ENCODE peak calls at places on chromosomes 2 and 18, in ten cellular contexts. T is BJ, I is GM12878, P is neural progenitor cell, V is kidney epithelial cell, A is right lobe of liver, F is sigmoid colon, S is SK-N-SH, N is lower leg skin, H is adrenal gland. D is an unnamed sample.
A peak's percentile ranks its signal among the peaks of the same experiment; 100 is the strongest.

GRCh38 chr2:107776333-107776732 is 50.4 kb upstream of the RGPD4 start:
- DNase-seq in T (no peak), I (no peak), P (no peak), V (no peak), A (no peak), F (no peak), S (no peak), N (no peak), H (no peak), D (no peak)

GRCh38 chr2:45731146-45731545 is 79.7 kb downstream of the PRKCE start:
- DNase-seq in T (no peak), I (no peak), P (no peak), V (no peak), A (no peak), F (no peak), S (no peak), N (no peak), H (no peak), D (no peak)

GRCh38 chr2:190636362-190636761 is 12.5 kb upstream of the NAB1 start:
- DNase-seq in T (no peak), I (no peak), P (no peak), V (no peak), A (no peak), F (no peak), S (no peak), N (no peak), H (no peak), D (no peak)

GRCh38 chr2:187078297-187078696 is 229.3 kb upstream of the ZSWIM2 start:
- DNase-seq in T (no peak), I (no peak), P (no peak), V (no peak), A (no peak), F (no peak), S (no peak), N (no peak), H (peak; percentile 66), D (no peak)

GRCh38 chr2:199336546-199336945 is 121.2 kb downstream of the SATB2 start:
- DNase-seq in T (no peak), I (no peak), P (no peak), V (no peak), A (no peak), F (no peak), S (no peak), N (no peak), H (no peak), D (no peak)

GRCh38 chr18:80200932-80201672 is 46.2 kb downstream of the PARD6G start:
- DNase-seq in T (no peak), I (no peak), P (no peak), V (no peak), A (no peak), F (peak; percentile 56), S (no peak), N (peak; percentile 10), H (no peak), D (no peak)

GRCh38 chr2:188523901-188524300 is 232.2 kb downstream of the GULP1 start:
- DNase-seq in T (no peak), I (no peak), P (no peak), V (no peak), A (no peak), F (no peak), S (no peak), N (no peak), H (no peak), D (no peak)

GRCh38 chr2:29184531-29184930 is 69.3 kb downstream of the CLIP4 start:
- DNase-seq in T (no peak), I (no peak), P (no peak), V (no peak), A (no peak), F (no peak), S (no peak), N (no peak), H (no peak), D (no peak)

GRCh38 chr2:12766421-12766879 is 49.7 kb downstream of the TRIB2 start:
- DNase-seq in T (no peak), I (no peak), P (no peak), V (no peak), A (no peak), F (no peak), S (no peak), N (no peak), H (no peak), D (no peak)

GRCh38 chr2:223959688-223960087 is 2.4 kb downstream of the MRPL44 start:
- DNase-seq in T (no peak), I (no peak), P (no peak), V (no peak), A (no peak), F (no peak), S (no peak), N (peak; percentile 30), H (no peak), D (no peak)

GRCh38 chr2:84942964-84943421 is 28.0 kb upstream of the KCMF1 start:
- DNase-seq in T (no peak), I (peak; percentile 93), P (no peak), V (no peak), A (no peak), F (peak; percentile 12), S (no peak), N (no peak), H (no peak), D (peak; percentile 93)

GRCh38 chr2:84944257-84944909 is 26.6 kb upstream of the KCMF1 start:
- DNase-seq in T (no peak), I (no peak), P (no peak), V (no peak), A (no peak), F (no peak), S (no peak), N (no peak), H (no peak), D (no peak)

GRCh38 chr2:84942166-84942565 is 28.8 kb upstream of the KCMF1 start:
- DNase-seq in T (no peak), I (no peak), P (no peak), V (no peak), A (no peak), F (no peak), S (no peak), N (no peak), H (no peak), D (no peak)

GRCh38 chr2:84947010-84947593 is 23.9 kb upstream of the KCMF1 start:
- DNase-seq in T (no peak), I (no peak), P (no peak), V (no peak), A (no peak), F (no peak), S (no peak), N (no peak), H (no peak), D (no peak)

GRCh38 chr2:84946204-84947009 is 24.6 kb upstream of the KCMF1 start:
- DNase-seq in T (peak; percentile 74), I (peak; percentile 93), P (no peak), V (peak; percentile 90), A (no peak), F (no peak), S (no peak), N (no peak), H (no peak), D (peak; percentile 84)
- TF ChIP-seq CTCF in T (no peak), I (no peak), P (no peak), V (no peak), A (no peak), F (no peak), S (no peak), N (no peak), H (no peak), D (peak; percentile 7)

GRCh38 chr18:75131455-75132000 is 77.4 kb downstream of the PTGR3 start:
- DNase-seq in T (no peak), I (no peak), P (no peak), V (no peak), A (no peak), F (no peak), S (no peak), N (peak; percentile 6), H (no peak), D (no peak)

GRCh38 chr18:75128911-75129716 is 79.8 kb downstream of the PTGR3 start:
- DNase-seq in T (no peak), I (no peak), P (no peak), V (no peak), A (no peak), F (no peak), S (no peak), N (peak; percentile 6), H (no peak), D (no peak)

GRCh38 chr18:75129717-75130477 is 79.0 kb downstream of the PTGR3 start:
- DNase-seq in T (no peak), I (no peak), P (no peak), V (no peak), A (no peak), F (no peak), S (no peak), N (peak; percentile 4), H (no peak), D (no peak)

GRCh38 chr18:75132068-75132467 is 76.9 kb downstream of the PTGR3 start:
- DNase-seq in T (no peak), I (no peak), P (no peak), V (no peak), A (no peak), F (no peak), S (no peak), N (no peak), H (no peak), D (no peak)

DNA sequence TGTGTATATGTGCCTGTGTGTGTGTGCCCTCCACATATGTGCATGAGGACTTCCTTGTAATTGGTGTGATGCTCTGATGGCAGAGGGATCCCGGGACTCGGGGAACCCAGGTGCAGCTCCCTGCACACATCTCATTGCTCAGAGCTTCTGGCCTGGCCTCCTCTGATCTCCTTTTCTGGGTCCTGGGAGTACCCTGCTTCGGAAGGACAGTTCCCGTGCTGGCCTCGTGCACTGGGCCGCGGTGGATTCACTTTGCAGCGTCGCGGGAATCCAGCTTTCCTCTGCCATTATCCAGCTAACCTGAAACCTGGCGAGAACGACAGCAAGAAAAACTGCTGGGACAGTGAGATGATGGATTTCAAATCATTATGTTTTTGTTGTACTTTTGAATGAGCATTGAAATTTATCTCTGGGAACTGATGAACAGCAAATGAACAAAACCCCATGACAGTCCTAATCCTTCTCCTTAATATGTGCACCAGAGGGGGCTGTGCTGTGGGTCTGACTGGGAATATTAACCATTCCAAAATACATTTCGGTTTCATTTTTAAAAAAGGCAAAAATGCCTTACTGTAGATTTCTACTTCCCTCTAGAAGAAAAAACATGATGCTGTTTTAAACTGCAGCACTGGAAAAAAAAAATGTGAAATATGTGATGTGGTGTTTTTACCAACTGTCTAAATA is 78.2 kb downstream of the PTGR3 start:
- DNase-seq in T (peak; percentile 2), I (no peak), P (peak; percentile 11), V (no peak), A (no peak), F (no peak), S (peak; percentile 7), N (peak; percentile 4), H (no peak), D (no peak)
- H3K4me3 ChIP-seq in T (no peak overlapping the region), I (no peak overlapping the region), P (no peak overlapping the region), V (no peak overlapping the region), A (no peak overlapping the region), F (peak overlapping the region; percentile 28), S (no peak overlapping the region), N (no peak overlapping the region), H (no peak overlapping the region), D (no peak overlapping the region)

GRCh38 chr2:167331636-167332232 is 443.5 kb downstream of the XIRP2 start:
- DNase-seq in T (no peak), I (no peak), P (peak; percentile 86), V (no peak), A (no peak), F (no peak), S (peak; percentile 12), N (no peak), H (no peak), D (no peak)
- TF ChIP-seq CTCF in T (peak; percentile 22), I (peak; percentile 39), P (peak; percentile 48), V (no peak), A (no peak), F (no peak), S (peak; percentile 32), N (no peak), H (no peak), D (peak; percentile 54)

GRCh38 chr2:71683070-71683469 is 229.7 kb downstream of the DYSF start:
- DNase-seq in T (no peak), I (no peak), P (no peak), V (no peak), A (no peak), F (peak; percentile 47), S (no peak), N (no peak), H (no peak), D (no peak)
- H3K4me3 ChIP-seq in T (no peak overlapping the region), I (no peak overlapping the region), P (no peak overlapping the region), V (no peak overlapping the region), A (no peak overlapping the region), F (no peak overlapping the region), S (no peak overlapping the region), N (no peak overlapping the region), H (no peak overlapping the region), D (no peak overlapping the region)